ENCODE peak calls at places on chromosome 1, in six cellular contexts. B, E, R, T, V and Y are unnamed samples.

GRCh38 chr1:228334954-228335353 is 71.7 kb downstream of the TRIM11 start:
- DNase-seq in B (no peak), T (no peak), E (no peak), R (no peak), V (no peak), Y (no peak)

GRCh38 chr1:228781161-228781771 is 46.0 kb downstream of the RHOU start:
- DNase-seq in B (no peak), V (no peak), E (no peak), R (no peak), T (no peak), Y (peak)

GRCh38 chr1:228997721-228998144 is 262.5 kb downstream of the RHOU start:
- DNase-seq in V (no peak), R (no peak), B (no peak), E (no peak), T (no peak), Y (no peak)

GRCh38 chr1:245216356-245217110 is 61.7 kb downstream of the KIF26B start:
- DNase-seq in V (no peak), E (no peak), R (no peak), B (no peak), T (no peak), Y (no peak)

GRCh38 chr1:236762410-236762809 is 32.7 kb upstream of the MTR start:
- DNase-seq in V (no peak), B (no peak), R (no peak), E (no peak), T (no peak), Y (no peak)

GRCh38 chr1:5507340-5507739 is 484.9 kb downstream of the NPHP4 start:
- DNase-seq in T (no peak), B (no peak), V (no peak), R (no peak), E (no peak), Y (no peak)

GRCh38 chr1:3231245-3231644 is 162.2 kb downstream of the PRDM16 start:
- DNase-seq in E (no peak), R (no peak), T (no peak), V (no peak), B (no peak), Y (no peak)

GRCh38 chr1:104648269-104648691 is 898.6 kb downstream of the AMY1C start:
- DNase-seq in B (no peak), R (no peak), V (no peak), E (no peak), T (no peak), Y (no peak)

GRCh38 chr1:33515112-33515511 is 42.7 kb downstream of the ZSCAN20 start:
- DNase-seq in E (no peak), V (no peak), B (no peak), R (no peak), T (no peak), Y (no peak)

GRCh38 chr1:116572079-116572478 is 1.3 kb upstream of the CD58 start:
- DNase-seq in B (no peak), R (no peak), E (no peak), V (no peak), T (no peak), Y (no peak)